ENCODE peak calls at places on chromosomes 7 and 10, in nine cellular contexts. M is stomach, T is heart right ventricle, V is pancreas, D is MM.1S, Q is heart left ventricle, E is right lobe of liver, H is PC-9, O is mucosa of descending colon. G is an unnamed sample.

GRCh38 chr10:13321576-13321975 is 21.7 kb upstream of the PHYH start:
- DNase-seq in D (no peak), O (no peak), T (no peak), E (no peak), H (no peak), M (no peak), V (no peak), Q (no peak), G (no peak)

GRCh38 chr7:32336726-32337125 is 153.5 kb downstream of the LSM5 start:
- DNase-seq in E (no peak), H (no peak), O (no peak), Q (no peak), M (no peak), T (no peak), V (no peak), D (no peak), G (no peak)

GRCh38 chr7:98286701-98287485 is 5.4 kb downstream of the BRI3 start:
- DNase-seq in T (peak; percentile 35), D (no peak), H (no peak), V (peak; percentile 53), Q (no peak), M (peak; percentile 46), E (no peak), O (no peak), G (no peak)

GRCh38 chr7:156845379-156846101 is 47.4 kb downstream of the LMBR1 start:
- DNase-seq in V (no peak), T (no peak), E (no peak), Q (no peak), M (no peak), D (no peak), H (no peak), O (no peak), G (no peak)

GRCh38 chr7:91940572-91941341 is at the start of gene AKAP9:
- DNase-seq in E (peak; percentile 95), M (peak; percentile 94), H (peak; percentile 81), D (peak; percentile 91), T (peak; percentile 90), V (peak; percentile 92), Q (peak; percentile 94), O (peak; percentile 95), G (peak; percentile 95)

GRCh38 chr10:12579954-12580858 is 230.9 kb downstream of the CAMK1D start:
- DNase-seq in H (no peak), V (no peak), T (no peak), M (no peak), D (no peak), O (no peak), Q (no peak), E (no peak), G (no peak)

GRCh38 chr10:123275183-123275549 is 121.0 kb downstream of the BUB3 start:
- DNase-seq in V (no peak), T (no peak), D (no peak), Q (no peak), E (no peak), O (no peak), M (no peak), H (no peak), G (no peak)

GRCh38 chr10:121928528-121928884 is 675 bp upstream of the ATE1 start:
- DNase-seq in T (no peak), H (no peak), O (no peak), E (peak; percentile 66), M (peak; percentile 59), D (peak; percentile 27), V (no peak), Q (no peak), G (no peak)

GRCh38 chr10:126147866-126148578 is 240.3 kb downstream of the ADAM12 start:
- DNase-seq in M (no peak), V (no peak), T (no peak), E (no peak), O (no peak), H (no peak), Q (no peak), D (no peak), G (no peak)

GRCh38 chr10:129756912-129757861 is 206.9 kb downstream of the EBF3 start:
- DNase-seq in V (peak; percentile 27), O (no peak), H (no peak), D (no peak), E (peak; percentile 82), T (no peak), M (peak; percentile 24), Q (no peak), G (no peak)

GRCh38 chr10:126521354-126521753 is 133.1 kb upstream of the ADAM12 start:
- DNase-seq in H (peak; percentile 84), D (no peak), T (no peak), O (no peak), V (no peak), Q (no peak), E (no peak), M (no peak), G (no peak)

DNA sequence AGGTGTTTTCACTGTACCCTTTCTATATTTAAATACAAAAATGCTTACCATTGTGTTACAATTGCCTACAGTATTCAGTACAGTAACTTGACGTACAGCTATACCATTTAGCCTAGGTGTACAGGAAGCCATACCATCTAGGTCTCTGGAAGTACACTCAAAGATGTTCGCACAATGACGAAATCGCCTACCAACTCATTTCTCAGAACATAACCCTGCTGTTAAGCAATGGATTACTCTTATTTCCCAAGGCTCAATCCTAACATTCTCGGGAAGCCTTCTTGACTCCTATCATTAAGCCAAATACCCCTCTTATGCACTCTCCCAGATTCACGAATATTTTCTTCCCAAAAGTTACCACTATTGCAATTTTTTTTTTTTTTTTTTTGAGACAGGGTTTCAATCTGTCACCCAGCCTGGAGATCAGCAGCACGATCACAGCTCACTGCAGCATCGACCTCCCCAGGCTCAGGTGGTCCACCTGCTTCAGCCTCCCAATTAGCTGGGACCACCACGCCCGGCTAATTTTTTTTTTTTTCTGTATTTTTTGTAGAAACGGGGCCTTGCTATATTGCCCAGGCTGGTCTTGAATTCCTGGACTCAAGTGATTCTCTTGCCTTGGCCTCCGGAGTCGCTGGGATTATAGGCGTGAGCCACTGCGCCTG is 1.5 kb downstream of the CWF19L1 start:
- DNase-seq in E (no peak), D (no peak), M (no peak), O (no peak), V (no peak), T (no peak), H (no peak), Q (no peak), G (no peak)
- H3K4me3 ChIP-seq in E (no peak overlapping the region), D (no peak overlapping the region), M (peak overlapping the region; percentile 80), O (no peak overlapping the region), V (no peak overlapping the region), T (peak overlapping the region; percentile 92), H (peak overlapping the region; percentile 69), Q (peak overlapping the region; percentile 71), G (peak overlapping the region; percentile 89)

GRCh38 chr10:80686734-80687561 is 149.2 kb downstream of the SH2D4B start:
- DNase-seq in E (no peak), M (no peak), T (no peak), D (no peak), Q (no peak), O (no peak), H (no peak), V (no peak), G (no peak)

GRCh38 chr10:80681142-80681541 is 143.4 kb downstream of the SH2D4B start:
- DNase-seq in T (no peak), O (no peak), D (no peak), V (no peak), H (no peak), M (no peak), E (no peak), Q (no peak), G (no peak)

GRCh38 chr10:80685355-80685754 is 147.7 kb downstream of the SH2D4B start:
- DNase-seq in Q (no peak), M (no peak), H (no peak), O (no peak), V (no peak), T (no peak), D (no peak), E (no peak), G (no peak)

DNA sequence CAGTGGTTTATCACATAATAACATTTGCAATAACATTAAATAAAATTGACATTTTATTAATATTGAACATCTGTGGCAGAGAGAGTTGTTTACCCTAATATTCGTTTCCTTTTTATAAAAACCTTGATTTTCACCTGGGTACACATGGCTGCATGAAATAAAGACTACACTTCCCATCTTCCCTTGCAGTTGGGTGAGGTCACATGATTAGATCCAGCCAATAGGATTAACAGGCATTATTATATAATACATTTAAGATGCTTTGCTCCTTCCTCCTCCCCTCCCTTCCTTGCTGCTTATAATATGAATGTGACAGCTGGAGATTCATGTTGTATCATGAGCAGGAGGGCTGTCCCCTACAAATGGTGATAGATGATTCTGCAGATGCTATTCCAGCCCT is 146.5 kb downstream of the SH2D4B start:
- DNase-seq in H (no peak), V (no peak), D (peak; percentile 21), M (no peak), E (no peak), Q (no peak), T (no peak), O (no peak), G (peak; percentile 30)
- H3K4me1 ChIP-seq in H (no peaks in the 10 kb centered on the region), V (no peaks in the 10 kb centered on the region), D (no peaks in the 10 kb centered on the region), M (no peaks in the 10 kb centered on the region), E (no peaks in the 10 kb centered on the region), Q (no peaks in the 10 kb centered on the region), T (no peaks in the 10 kb centered on the region), O (peaks cover 8% of the 10 kb centered on the region), G (peaks cover 10% of the 10 kb centered on the region)

DNA sequence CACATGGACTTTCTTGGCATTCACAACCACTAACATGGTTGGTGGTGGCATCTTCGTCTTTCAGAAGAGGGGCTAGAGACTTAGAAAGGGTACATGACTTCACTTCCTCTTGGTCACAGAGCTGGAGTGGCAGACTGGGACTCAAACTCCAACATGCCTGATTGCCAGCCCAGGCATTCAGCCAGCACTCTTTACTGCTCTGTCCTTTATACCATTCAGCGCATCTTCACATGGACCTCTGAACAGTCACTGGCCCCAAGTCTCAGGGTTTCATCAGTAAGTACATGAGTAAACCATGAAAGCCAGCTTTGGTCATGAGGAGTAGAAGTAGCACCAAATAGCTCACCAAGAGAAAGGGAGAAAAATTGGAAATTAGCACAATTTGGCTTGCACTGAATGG is 148.4 kb upstream of the KLF14 start:
- DNase-seq in O (no peak), V (no peak), M (no peak), E (peak; percentile 77), D (no peak), H (no peak), T (no peak), Q (no peak), G (no peak)
- TF ChIP-seq CTCF in O (no peak), V (no peak), M (no peak), E (no peak), D (no peak), H (no peak), T (no peak), Q (no peak), G (no peak)

GRCh38 chr10:101219137-101219945 is 9.9 kb downstream of the LBX1 start:
- DNase-seq in D (no peak), Q (no peak), O (no peak), M (no peak), V (no peak), E (no peak), T (no peak), H (no peak), G (no peak)
- H3K4me3 ChIP-seq in D (no peak overlapping the region), Q (no peak overlapping the region), O (no peak overlapping the region), M (no peak overlapping the region), V (no peak overlapping the region), E (no peak overlapping the region), T (no peak overlapping the region), H (no peak overlapping the region), G (no peak overlapping the region)

GRCh38 chr10:103640436-103641181 is 147.1 kb downstream of the NEURL1 start:
- DNase-seq in M (no peak), T (no peak), O (no peak), Q (no peak), E (no peak), V (no peak), H (no peak), D (no peak), G (no peak)
- H3K4me1 ChIP-seq in M (peaks cover 24% of the 10 kb centered on the region), T (peaks cover 68% of the 10 kb centered on the region), O (peaks cover 2% of the 10 kb centered on the region), Q (peaks cover 18% of the 10 kb centered on the region), E (no peaks in the 10 kb centered on the region), V (peaks cover 6% of the 10 kb centered on the region), H (no peaks in the 10 kb centered on the region), D (no peaks in the 10 kb centered on the region), G (peaks cover 15% of the 10 kb centered on the region)